ENCODE peak calls at places on chromosomes 4 and X, in four cellular contexts. V is body of pancreas, B is K562, M is right lobe of liver. N is an unnamed sample.

GRCh38 chr4:156638332-156638731 is 333.3 kb downstream of the PDGFC start:
- DNase-seq in V (no peak), M (no peak), B (no peak), N (no peak)

GRCh38 chrX:37697169-37697760 is 11.7 kb downstream of the XK start:
- DNase-seq in M (no peak), V (peak; percentile 43), B (no peak), N (no peak)

GRCh38 chr4:90733211-90733610 is 606.0 kb downstream of the CCSER1 start:
- DNase-seq in B (no peak), V (no peak), M (no peak), N (no peak)

GRCh38 chr4:162403956-162404355 is 240.2 kb upstream of the FSTL5 start:
- DNase-seq in M (no peak), V (no peak), B (no peak), N (no peak)

GRCh38 chrX:117607571-117607970 is 509.0 kb downstream of the KLHL13 start:
- DNase-seq in B (no peak), V (no peak), M (no peak), N (no peak)

GRCh38 chrX:118221733-118222132 is 105.1 kb upstream of the KLHL13 start:
- DNase-seq in B (no peak), V (no peak), M (no peak), N (no peak)

GRCh38 chr4:10212901-10213300 is 96.3 kb upstream of the WDR1 start:
- DNase-seq in B (no peak), M (no peak), V (no peak), N (no peak)

GRCh38 chr4:106149911-106150310 is 166.1 kb downstream of the TBCK start:
- DNase-seq in B (no peak), M (no peak), V (no peak), N (no peak)

GRCh38 chrX:47351706-47352105 is 18.7 kb upstream of the ZNF157 start:
- DNase-seq in M (no peak), B (no peak), V (no peak), N (no peak)

GRCh38 chrX:63186137-63186536 is 165.0 kb downstream of the SPIN4 start:
- DNase-seq in B (no peak), V (no peak), M (no peak), N (no peak)

GRCh38 chr4:99221980-99222379 is 2.9 kb upstream of the ADH6 start:
- DNase-seq in V (no peak), B (no peak), M (no peak), N (no peak)

GRCh38 chrX:47200385-47201150 is 6.9 kb downstream of the UBA1 start:
- DNase-seq in V (no peak), B (no peak), M (no peak), N (peak; percentile 55)

GRCh38 chr4:7067147-7067522 is 729 bp downstream of the GRPEL1 start:
- DNase-seq in B (no peak), V (peak; percentile 57), M (peak; percentile 71), N (peak; percentile 58)

DNA sequence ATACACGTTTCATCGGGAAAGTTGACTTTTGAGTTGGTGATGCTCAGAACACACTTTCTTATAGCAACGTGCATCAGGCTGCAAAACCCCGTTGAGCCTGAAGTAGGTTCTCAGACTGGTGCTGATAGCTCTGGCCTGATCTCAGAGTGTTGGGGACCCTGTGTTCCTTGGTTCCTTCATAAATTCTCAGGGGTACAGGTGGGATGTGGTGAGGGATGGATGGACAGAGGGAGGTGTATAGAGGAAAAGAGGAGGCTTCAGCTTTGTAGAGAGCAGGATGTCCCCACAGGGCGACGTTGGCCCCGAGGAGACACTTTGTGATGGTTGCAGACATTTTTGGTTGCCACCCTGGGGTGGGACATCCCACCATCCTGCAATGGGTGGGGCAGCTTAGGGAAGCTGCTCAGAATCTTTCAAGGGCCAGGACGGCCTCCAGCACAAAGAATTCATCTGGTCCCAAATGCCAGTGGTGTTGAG is 2.5 kb downstream of the CD99 start:
- DNase-seq in V (no peak), M (no peak), B (no peak), N (no peak)
- H3K4me1 ChIP-seq in V (peaks cover 69% of the 10 kb centered on the region), M (no peaks in the 10 kb centered on the region), B (peaks cover 8% of the 10 kb centered on the region), N (peaks cover 9% of the 10 kb centered on the region)

DNA sequence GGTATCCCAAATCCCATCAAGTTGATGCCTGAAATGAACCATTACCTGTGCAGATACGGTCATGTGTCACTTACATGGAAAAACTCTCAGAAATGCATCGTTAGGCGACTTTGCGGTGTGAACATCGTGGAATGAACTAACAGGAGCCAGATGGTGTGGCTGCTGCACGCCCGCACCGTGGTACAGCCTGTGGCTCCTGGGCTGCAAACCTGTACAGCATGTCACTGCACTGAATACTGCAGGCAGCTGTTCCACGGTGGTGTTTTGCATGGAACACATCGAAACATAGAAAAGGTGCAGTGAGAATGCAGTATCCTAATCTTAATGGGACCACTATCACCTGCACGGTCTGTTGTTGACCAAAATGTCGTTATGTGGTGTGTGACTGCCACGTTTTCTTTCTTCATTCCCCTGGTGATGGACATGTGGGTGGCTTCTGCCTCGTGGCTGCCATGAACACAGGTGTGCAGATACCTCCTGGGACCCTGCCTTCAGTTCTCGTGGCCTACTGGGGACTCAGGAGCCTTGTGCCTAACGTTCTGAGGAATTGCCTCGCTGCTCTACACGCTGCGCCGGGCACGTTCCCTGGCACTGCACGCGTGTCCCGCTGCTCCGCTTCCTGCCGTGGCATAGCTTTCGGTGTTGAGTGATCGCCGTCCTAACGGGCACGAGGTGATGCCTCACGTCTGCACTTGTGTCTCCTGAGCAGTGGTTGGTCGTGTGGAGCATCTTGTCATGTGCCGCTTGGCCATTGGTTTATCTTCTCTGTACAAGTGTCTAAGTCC is 18.5 kb downstream of the MAEA start:
- DNase-seq in V (no peak), B (no peak), M (peak; percentile 11), N (no peak)
- H3K4me1 ChIP-seq in V (peaks cover 23% of the 10 kb centered on the region), B (peaks cover 4% of the 10 kb centered on the region), M (no peaks in the 10 kb centered on the region), N (peaks cover 23% of the 10 kb centered on the region)

GRCh38 chr4:8198906-8199593 is at the start of gene SH3TC1:
- DNase-seq in M (peak; percentile 97), B (peak; percentile 70), V (peak; percentile 97), N (peak; percentile 92)
- H3K4me1 ChIP-seq in M (no peaks in the 10 kb centered on the region), B (peaks cover 16% of the 10 kb centered on the region), V (peaks cover 63% of the 10 kb centered on the region), N (peaks cover 26% of the 10 kb centered on the region)

DNA sequence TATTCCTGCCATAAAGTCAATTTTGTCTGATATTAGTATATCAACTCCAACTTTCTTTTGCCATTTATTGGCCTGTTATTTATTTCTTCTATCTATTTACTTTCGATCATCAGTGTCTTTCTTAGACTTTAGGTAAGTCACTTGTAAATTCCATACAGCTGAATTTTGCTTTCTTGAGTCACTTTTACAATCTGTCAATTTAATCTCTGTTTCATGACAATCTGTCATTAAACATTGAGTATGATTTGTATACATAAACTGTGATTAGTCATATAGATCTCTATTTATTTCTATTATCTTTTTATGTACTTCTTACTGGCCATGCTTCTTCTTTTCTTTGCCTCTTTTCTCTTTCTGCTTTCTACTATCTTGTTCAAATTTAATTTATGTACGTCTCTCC is 160.1 kb downstream of the TMA16 start:
- DNase-seq in M (no peak), B (no peak), V (no peak), N (no peak)
- H3K4me1 ChIP-seq in M (no peaks in the 10 kb centered on the region), B (no peaks in the 10 kb centered on the region), V (no peaks in the 10 kb centered on the region), N (no peaks in the 10 kb centered on the region)

DNA sequence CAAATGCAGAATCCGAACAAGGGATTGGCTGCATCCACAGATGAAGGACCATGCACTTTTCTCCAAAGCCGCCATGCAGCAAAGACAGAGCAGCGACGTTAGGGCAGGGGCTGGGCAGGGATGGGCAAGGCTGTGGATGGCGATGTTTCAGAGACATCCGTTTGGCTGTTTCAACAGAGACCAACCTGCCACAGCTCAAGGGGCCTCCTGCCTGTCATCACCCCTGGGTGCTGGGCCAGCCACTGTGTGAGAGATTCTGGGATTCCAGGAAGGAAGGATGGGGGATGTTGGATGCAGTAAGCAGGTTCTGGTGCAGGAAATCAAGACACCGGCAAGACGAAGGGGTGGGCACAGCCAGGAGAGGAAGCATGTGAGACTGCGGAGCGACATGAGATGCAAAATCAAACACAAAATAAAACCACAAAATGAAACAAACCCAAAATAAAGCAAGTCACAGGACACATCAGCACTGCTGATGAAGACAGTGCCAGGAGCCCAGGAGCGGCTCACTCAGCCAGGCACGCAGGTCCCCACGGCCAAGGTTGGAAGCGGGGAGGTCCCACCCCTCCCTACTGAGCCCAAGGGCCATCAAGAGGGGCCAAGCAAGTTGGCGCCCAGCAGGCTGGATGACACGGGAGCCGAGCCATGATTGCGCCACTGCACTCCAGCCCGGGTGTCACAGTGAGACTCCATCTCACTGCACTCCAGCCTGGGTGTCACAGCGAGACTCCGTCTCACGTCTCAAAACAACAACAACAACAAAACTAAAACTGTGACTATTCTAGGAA is 68.1 kb downstream of the FAM53A start:
- DNase-seq in M (no peak), B (no peak), V (no peak), N (no peak)
- H3K4me1 ChIP-seq in M (no peaks in the 10 kb centered on the region), B (no peaks in the 10 kb centered on the region), V (no peaks in the 10 kb centered on the region), N (no peaks in the 10 kb centered on the region)

DNA sequence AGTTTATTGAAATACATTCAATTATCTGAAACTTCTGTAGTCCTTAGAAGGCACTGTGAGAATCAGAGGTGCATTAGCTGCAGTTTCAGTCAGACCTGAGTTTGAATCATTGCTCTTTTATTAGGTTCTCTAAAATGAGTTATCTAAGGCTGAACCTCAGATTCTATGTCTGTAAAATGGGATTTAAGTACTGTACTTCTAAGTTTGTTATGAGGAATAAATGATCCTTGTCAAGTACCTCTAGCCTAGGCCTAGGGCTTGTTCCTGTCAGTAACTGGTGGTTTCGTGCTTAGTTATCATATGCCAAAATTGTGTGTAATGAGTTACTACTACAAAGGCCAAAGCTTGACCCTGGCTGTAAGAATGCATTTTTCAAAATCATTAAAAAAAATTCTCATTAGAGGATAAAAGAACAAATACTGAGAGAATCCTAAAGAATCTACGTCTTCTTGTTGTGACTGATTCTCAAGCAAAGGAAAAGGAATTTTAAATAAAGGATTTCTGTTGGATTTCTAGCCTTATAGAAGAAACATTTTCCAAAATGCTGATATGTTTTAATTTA is 65.8 kb downstream of the SLIT2 start:
- DNase-seq in V (no peak), B (no peak), M (no peak), N (no peak)
- H3K4me1 ChIP-seq in V (no peaks in the 10 kb centered on the region), B (no peaks in the 10 kb centered on the region), M (no peaks in the 10 kb centered on the region), N (no peaks in the 10 kb centered on the region)

GRCh38 chr4:38160487-38161207 is 200.4 kb downstream of the PTTG2 start:
- DNase-seq in B (no peak), V (peak; percentile 92), M (no peak), N (peak; percentile 33)

GRCh38 chr4:38161208-38162113 is 201.3 kb downstream of the PTTG2 start:
- DNase-seq in M (no peak), V (no peak), B (no peak), N (no peak)

GRCh38 chr4:38164346-38164745 is 204.1 kb downstream of the PTTG2 start:
- DNase-seq in V (no peak), B (no peak), M (no peak), N (no peak)

GRCh38 chr4:38163216-38164006 is 203.2 kb downstream of the PTTG2 start:
- DNase-seq in M (no peak), B (no peak), V (peak; percentile 32), N (no peak)

GRCh38 chr4:38162240-38162784 is 202.1 kb downstream of the PTTG2 start:
- DNase-seq in V (peak; percentile 82), M (peak; percentile 79), B (no peak), N (no peak)
- H3K4me1 ChIP-seq in V (peaks cover 47% of the 10 kb centered on the region), M (peaks cover 3% of the 10 kb centered on the region), B (peaks cover 8% of the 10 kb centered on the region), N (peaks cover 19% of the 10 kb centered on the region)